ENCODE peak calls at places on chromosome 18, in six cellular contexts. One of them, this sample, is unnamed.

GRCh38 chr18:3665780-3666525 is 216.0 kb downstream of the TGIF1 start:
- DNase-seq in lung: peak; percentile 83
- DNase-seq in astrocyte of the spinal cord: peak; percentile 92
- DNase-seq in PC-9: peak; percentile 89
- DNase-seq in endodermal cell: peak; percentile 95
- DNase-seq in lower lobe of right lung: peak; percentile 76
- DNase-seq in this sample: peak; percentile 67

GRCh38 chr18:26386421-26386820 is 160.2 kb downstream of the TAF4B start:
- DNase-seq in endodermal cell: no peak
- DNase-seq in lower lobe of right lung: no peak
- DNase-seq in astrocyte of the spinal cord: peak; percentile 64
- DNase-seq in PC-9: no peak
- DNase-seq in lung: no peak
- DNase-seq in this sample: no peak

GRCh38 chr18:26791676-26792075 is 73.8 kb downstream of the AQP4 start:
- DNase-seq in lung: no peak
- DNase-seq in lower lobe of right lung: no peak
- DNase-seq in PC-9: no peak
- DNase-seq in endodermal cell: no peak
- DNase-seq in astrocyte of the spinal cord: peak; percentile 7
- DNase-seq in this sample: no peak

GRCh38 chr18:59084286-59084779 is 55.4 kb upstream of the SEC11C start:
- DNase-seq in lower lobe of right lung: peak; percentile 71
- DNase-seq in astrocyte of the spinal cord: peak; percentile 74
- DNase-seq in lung: peak; percentile 54
- DNase-seq in endodermal cell: peak; percentile 93
- DNase-seq in PC-9: peak; percentile 49
- DNase-seq in this sample: peak; percentile 73

GRCh38 chr18:23503038-23503966 is at the start of gene RMC1:
- DNase-seq in endodermal cell: peak; percentile 97
- DNase-seq in astrocyte of the spinal cord: peak; percentile 95
- DNase-seq in PC-9: peak; percentile 93
- DNase-seq in lung: peak; percentile 98
- DNase-seq in lower lobe of right lung: peak; percentile 99
- DNase-seq in this sample: peak; percentile 84

GRCh38 chr18:58603365-58604067 is 25.4 kb downstream of the ALPK2 start:
- DNase-seq in lung: no peak
- DNase-seq in PC-9: no peak
- DNase-seq in lower lobe of right lung: no peak
- DNase-seq in endodermal cell: peak; percentile 75
- DNase-seq in astrocyte of the spinal cord: peak; percentile 78
- DNase-seq in this sample: peak; percentile 50

GRCh38 chr18:42484648-42485047 is 529.6 kb downstream of the PIK3C3 start:
- DNase-seq in lung: no peak
- DNase-seq in astrocyte of the spinal cord: no peak
- DNase-seq in endodermal cell: no peak
- DNase-seq in PC-9: no peak
- DNase-seq in lower lobe of right lung: no peak
- DNase-seq in this sample: no peak

GRCh38 chr18:58180738-58181353 is 136.8 kb downstream of the NEDD4L start:
- DNase-seq in PC-9: peak; percentile 52
- DNase-seq in lung: no peak
- DNase-seq in astrocyte of the spinal cord: peak; percentile 56
- DNase-seq in lower lobe of right lung: no peak
- DNase-seq in endodermal cell: peak; percentile 86
- DNase-seq in this sample: peak; percentile 33

GRCh38 chr18:44804033-44804432 is 123.3 kb downstream of the SETBP1 start:
- DNase-seq in PC-9: no peak
- DNase-seq in lung: no peak
- DNase-seq in endodermal cell: no peak
- DNase-seq in astrocyte of the spinal cord: no peak
- DNase-seq in lower lobe of right lung: no peak
- DNase-seq in this sample: no peak

GRCh38 chr18:424071-424868 is 76.2 kb downstream of the COLEC12 start:
- DNase-seq in lung: no peak
- DNase-seq in lower lobe of right lung: no peak
- DNase-seq in PC-9: no peak
- DNase-seq in endodermal cell: no peak
- DNase-seq in astrocyte of the spinal cord: peak; percentile 75
- DNase-seq in this sample: no peak

GRCh38 chr18:78875268-78875997 is 104.2 kb upstream of the SALL3 start:
- DNase-seq in astrocyte of the spinal cord: no peak
- DNase-seq in PC-9: peak; percentile 5
- DNase-seq in lung: peak; percentile 29
- DNase-seq in endodermal cell: peak; percentile 87
- DNase-seq in lower lobe of right lung: no peak
- DNase-seq in this sample: peak; percentile 33

GRCh38 chr18:41881285-41881684 is 73.7 kb upstream of the PIK3C3 start:
- DNase-seq in PC-9: no peak
- DNase-seq in lung: no peak
- DNase-seq in astrocyte of the spinal cord: peak; percentile 43
- DNase-seq in lower lobe of right lung: no peak
- DNase-seq in endodermal cell: no peak
- DNase-seq in this sample: no peak

GRCh38 chr18:10519366-10519765 is 6.5 kb upstream of the NAPG start:
- DNase-seq in lung: no peak
- DNase-seq in astrocyte of the spinal cord: no peak
- DNase-seq in endodermal cell: no peak
- DNase-seq in lower lobe of right lung: no peak
- DNase-seq in PC-9: no peak
- DNase-seq in this sample: no peak

GRCh38 chr18:22197668-22198067 is 28.3 kb downstream of the GATA6 start:
- DNase-seq in PC-9: no peak
- DNase-seq in lung: no peak
- DNase-seq in astrocyte of the spinal cord: no peak
- DNase-seq in endodermal cell: no peak
- DNase-seq in lower lobe of right lung: no peak
- DNase-seq in this sample: no peak

GRCh38 chr18:54717673-54718435 is 110.4 kb upstream of the RAB27B start:
- DNase-seq in astrocyte of the spinal cord: peak; percentile 40
- DNase-seq in endodermal cell: peak; percentile 82
- DNase-seq in PC-9: no peak
- DNase-seq in lung: no peak
- DNase-seq in lower lobe of right lung: no peak
- DNase-seq in this sample: peak; percentile 77

GRCh38 chr18:75167759-75168211 is 41.2 kb downstream of the PTGR3 start:
- DNase-seq in astrocyte of the spinal cord: peak; percentile 15
- DNase-seq in endodermal cell: peak; percentile 31
- DNase-seq in lung: no peak
- DNase-seq in lower lobe of right lung: no peak
- DNase-seq in PC-9: no peak
- DNase-seq in this sample: no peak

GRCh38 chr18:66749030-66749429 is 145.1 kb upstream of the CDH19 start:
- DNase-seq in astrocyte of the spinal cord: peak; percentile 6
- DNase-seq in PC-9: no peak
- DNase-seq in lower lobe of right lung: no peak
- DNase-seq in endodermal cell: no peak
- DNase-seq in lung: no peak
- DNase-seq in this sample: no peak

GRCh38 chr18:3688682-3689081 is 238.7 kb downstream of the TGIF1 start:
- DNase-seq in PC-9: no peak
- DNase-seq in astrocyte of the spinal cord: peak; percentile 98
- DNase-seq in endodermal cell: peak; percentile 71
- DNase-seq in lower lobe of right lung: no peak
- DNase-seq in lung: no peak
- DNase-seq in this sample: no peak

GRCh38 chr18:79392226-79392625 is 3.5 kb upstream of the NFATC1 start:
- DNase-seq in astrocyte of the spinal cord: no peak
- DNase-seq in lung: no peak
- DNase-seq in PC-9: no peak
- DNase-seq in endodermal cell: peak; percentile 34
- DNase-seq in lower lobe of right lung: no peak
- DNase-seq in this sample: no peak

GRCh38 chr18:74496508-74497307 is 545 bp downstream of the CNDP2 start:
- DNase-seq in PC-9: peak; percentile 68
- DNase-seq in astrocyte of the spinal cord: peak; percentile 47
- DNase-seq in endodermal cell: peak; percentile 83
- DNase-seq in lung: peak; percentile 70
- DNase-seq in lower lobe of right lung: peak; percentile 84
- DNase-seq in this sample: no peak

GRCh38 chr18:21660078-21660477 is 44.5 kb downstream of the ABHD3 start:
- DNase-seq in lung: no peak
- DNase-seq in lower lobe of right lung: no peak
- DNase-seq in astrocyte of the spinal cord: no peak
- DNase-seq in endodermal cell: no peak
- DNase-seq in PC-9: no peak
- DNase-seq in this sample: no peak

GRCh38 chr18:79368681-79369080 is 27.0 kb upstream of the NFATC1 start:
- DNase-seq in lung: no peak
- DNase-seq in astrocyte of the spinal cord: no peak
- DNase-seq in PC-9: no peak
- DNase-seq in lower lobe of right lung: no peak
- DNase-seq in endodermal cell: no peak
- DNase-seq in this sample: peak; percentile 63

GRCh38 chr18:58125183-58125582 is 81.2 kb downstream of the NEDD4L start:
- DNase-seq in astrocyte of the spinal cord: no peak
- DNase-seq in lung: no peak
- DNase-seq in lower lobe of right lung: no peak
- DNase-seq in endodermal cell: no peak
- DNase-seq in PC-9: no peak
- DNase-seq in this sample: no peak

GRCh38 chr18:55868909-55869308 is 280.9 kb upstream of the TCF4 start:
- DNase-seq in astrocyte of the spinal cord: peak; percentile 27
- DNase-seq in PC-9: no peak
- DNase-seq in lower lobe of right lung: no peak
- DNase-seq in lung: no peak
- DNase-seq in endodermal cell: no peak
- DNase-seq in this sample: no peak

GRCh38 chr18:55861266-55861665 is 273.3 kb upstream of the TCF4 start:
- DNase-seq in astrocyte of the spinal cord: peak; percentile 44
- DNase-seq in endodermal cell: peak; percentile 75
- DNase-seq in lower lobe of right lung: no peak
- DNase-seq in PC-9: no peak
- DNase-seq in lung: no peak
- DNase-seq in this sample: no peak

GRCh38 chr18:55862693-55863485 is 274.9 kb upstream of the TCF4 start:
- DNase-seq in lung: no peak
- DNase-seq in endodermal cell: peak; percentile 55
- DNase-seq in astrocyte of the spinal cord: no peak
- DNase-seq in PC-9: no peak
- DNase-seq in lower lobe of right lung: no peak
- DNase-seq in this sample: no peak

GRCh38 chr18:55859116-55859515 is 271.1 kb upstream of the TCF4 start:
- DNase-seq in PC-9: no peak
- DNase-seq in lower lobe of right lung: no peak
- DNase-seq in lung: no peak
- DNase-seq in astrocyte of the spinal cord: no peak
- DNase-seq in endodermal cell: no peak
- DNase-seq in this sample: no peak

GRCh38 chr18:55863876-55864275 is 275.9 kb upstream of the TCF4 start:
- DNase-seq in lung: no peak
- DNase-seq in PC-9: no peak
- DNase-seq in endodermal cell: no peak
- DNase-seq in astrocyte of the spinal cord: no peak
- DNase-seq in lower lobe of right lung: no peak
- DNase-seq in this sample: no peak
- H3K4me3 ChIP-seq in lung: no peak overlapping the region
- H3K4me3 ChIP-seq in PC-9: no peak overlapping the region
- H3K4me3 ChIP-seq in endodermal cell: no peak overlapping the region
- H3K4me3 ChIP-seq in astrocyte of the spinal cord: no peak overlapping the region
- H3K4me3 ChIP-seq in lower lobe of right lung: no peak overlapping the region
- H3K4me3 ChIP-seq in this sample: no peak overlapping the region

DNA sequence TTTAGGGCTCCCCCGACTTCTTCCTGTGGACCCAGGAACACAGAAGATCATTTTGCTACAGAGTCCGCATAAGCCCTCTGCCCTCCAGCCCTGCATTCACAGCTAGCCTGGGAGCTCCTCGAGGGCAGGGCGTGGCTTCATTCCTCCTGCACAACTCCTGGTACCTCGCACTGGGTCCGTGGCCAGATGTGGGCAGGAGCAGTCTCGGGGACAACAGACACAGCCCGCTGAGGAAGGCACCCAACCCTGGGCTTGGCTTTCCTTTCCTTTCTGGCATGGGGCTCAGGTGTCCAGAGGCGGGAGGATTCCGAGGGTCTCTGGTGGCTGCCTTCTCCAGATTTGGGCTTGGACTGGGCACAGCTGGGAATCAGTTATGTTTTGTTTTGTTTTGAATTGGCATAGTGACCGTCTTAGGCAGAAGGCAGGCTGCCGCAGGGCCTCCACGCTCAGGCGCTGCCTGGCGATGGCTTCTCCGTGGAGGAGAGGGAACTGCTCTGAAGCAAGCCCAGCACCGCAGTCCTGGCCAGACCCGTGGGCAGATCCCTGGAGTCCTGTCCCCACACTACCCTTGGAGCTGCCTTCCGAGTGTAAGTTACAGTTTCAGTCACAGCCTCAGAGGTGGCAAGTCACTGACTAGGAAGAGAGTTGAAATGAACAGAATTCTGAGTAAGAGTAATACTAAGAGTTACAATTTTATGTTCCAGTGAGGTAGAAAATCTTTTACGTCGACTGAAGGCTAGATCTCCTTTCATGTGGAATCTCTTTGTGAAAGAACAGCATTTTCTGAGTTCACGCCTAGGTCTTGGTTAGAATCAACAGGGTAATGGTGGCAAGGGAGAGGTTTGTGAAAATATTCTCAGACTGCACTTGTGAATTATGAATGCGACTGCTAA is 47.9 kb downstream of the LDLRAD4 start:
- DNase-seq in endodermal cell: peak; percentile 42
- DNase-seq in PC-9: peak; percentile 61
- DNase-seq in lung: no peak
- DNase-seq in lower lobe of right lung: peak; percentile 68
- DNase-seq in astrocyte of the spinal cord: no peak
- DNase-seq in this sample: no peak
- H3K4me3 ChIP-seq in endodermal cell: no peak overlapping the region
- H3K4me3 ChIP-seq in PC-9: no peak overlapping the region
- H3K4me3 ChIP-seq in lung: no peak overlapping the region
- H3K4me3 ChIP-seq in lower lobe of right lung: no peak overlapping the region
- H3K4me3 ChIP-seq in astrocyte of the spinal cord: no peak overlapping the region
- H3K4me3 ChIP-seq in this sample: no peak overlapping the region

GRCh38 chr18:70671889-70672551 is 383.2 kb downstream of the SOCS6 start:
- DNase-seq in astrocyte of the spinal cord: no peak
- DNase-seq in lung: no peak
- DNase-seq in lower lobe of right lung: no peak
- DNase-seq in PC-9: no peak
- DNase-seq in endodermal cell: no peak
- DNase-seq in this sample: peak; percentile 34
- H3K4me3 ChIP-seq in astrocyte of the spinal cord: no peak overlapping the region
- H3K4me3 ChIP-seq in lung: no peak overlapping the region
- H3K4me3 ChIP-seq in lower lobe of right lung: no peak overlapping the region
- H3K4me3 ChIP-seq in PC-9: no peak overlapping the region
- H3K4me3 ChIP-seq in endodermal cell: no peak overlapping the region
- H3K4me3 ChIP-seq in this sample: peak overlapping the region; percentile 0

GRCh38 chr18:12776821-12777471 is 74.1 kb downstream of the PSMG2 start:
- DNase-seq in astrocyte of the spinal cord: no peak
- DNase-seq in lung: no peak
- DNase-seq in PC-9: no peak
- DNase-seq in lower lobe of right lung: no peak
- DNase-seq in endodermal cell: peak; percentile 58
- DNase-seq in this sample: no peak
- H3K4me3 ChIP-seq in astrocyte of the spinal cord: no peak overlapping the region
- H3K4me3 ChIP-seq in lung: no peak overlapping the region
- H3K4me3 ChIP-seq in PC-9: no peak overlapping the region
- H3K4me3 ChIP-seq in lower lobe of right lung: peak overlapping the region; percentile 38
- H3K4me3 ChIP-seq in endodermal cell: no peak overlapping the region
- H3K4me3 ChIP-seq in this sample: no peak overlapping the region